ENCODE peak calls at places on chromosomes 1 and 21, in five cellular contexts. U, P, H, Z and G are unnamed samples.

GRCh38 chr1:165894591-165894990 is 67.2 kb downstream of the UCK2 start:
- DNase-seq in P (no peak), U (no peak), Z (peak), H (peak), G (no peak)

GRCh38 chr1:93177991-93178390 is 2.2 kb downstream of the TMED5 start:
- DNase-seq in P (peak), H (no peak), Z (peak), U (no peak), G (no peak)

GRCh38 chr1:186974774-186975181 is 146.0 kb downstream of the PLA2G4A start:
- DNase-seq in P (peak), U (no peak), H (peak), Z (peak), G (peak)

GRCh38 chr1:84939151-84939550 is 46.1 kb upstream of the LPAR3 start:
- DNase-seq in U (no peak), H (no peak), P (no peak), Z (peak), G (peak)

GRCh38 chr1:153337980-153338853 is 10.4 kb downstream of the PGLYRP4 start:
- DNase-seq in U (no peak), P (no peak), Z (no peak), H (no peak), G (no peak)

GRCh38 chr1:201184734-201185453 is 5.7 kb upstream of the IGFN1 start:
- DNase-seq in Z (peak), H (peak), P (peak), U (peak), G (peak)

GRCh38 chr21:30986966-30987365 is 51.3 kb downstream of the KRTAP19-8 start:
- DNase-seq in H (no peak), P (no peak), U (peak), Z (no peak), G (no peak)

GRCh38 chr1:218347713-218348627 is 2.8 kb downstream of the TGFB2 start:
- DNase-seq in Z (peak), H (peak), U (no peak), P (peak), G (no peak)

GRCh38 chr1:197099444-197099843 is 32.4 kb upstream of the F13B start:
- DNase-seq in P (no peak), H (no peak), U (no peak), Z (no peak), G (no peak)

GRCh38 chr1:110086959-110087358 is 16.5 kb upstream of the ALX3 start:
- DNase-seq in U (no peak), Z (no peak), P (no peak), H (no peak), G (no peak)

GRCh38 chr1:117825414-117825813 is 104.0 kb downstream of the GDAP2 start:
- DNase-seq in P (no peak), Z (no peak), H (no peak), U (no peak), G (no peak)

GRCh38 chr1:183636334-183636682 is 725 bp upstream of the ARPC5 start:
- DNase-seq in H (no peak), P (no peak), Z (no peak), U (no peak), G (no peak)

GRCh38 chr1:6461538-6462411 is 4.2 kb downstream of the TNFRSF25 start:
- DNase-seq in Z (no peak), P (no peak), H (no peak), U (no peak), G (no peak)

GRCh38 chr1:173050865-173051264 is at the start of gene TNFSF18:
- DNase-seq in P (peak), U (no peak), Z (peak), H (no peak), G (peak)

GRCh38 chr1:228512852-228513243 is 25.7 kb downstream of the RNF187 start:
- DNase-seq in H (no peak), Z (no peak), P (no peak), U (no peak), G (no peak)

GRCh38 chr1:90841477-90841876 is 124.4 kb upstream of the BARHL2 start:
- DNase-seq in U (no peak), Z (no peak), P (no peak), H (no peak), G (no peak)

GRCh38 chr1:40315239-40315794 is 1.8 kb downstream of the COL9A2 start:
- DNase-seq in U (peak), H (peak), P (peak), Z (peak), G (peak)

GRCh38 chr1:40313958-40314720 is 2.9 kb downstream of the COL9A2 start:
- DNase-seq in H (no peak), U (no peak), Z (no peak), P (no peak), G (no peak)

GRCh38 chr1:40313329-40313957 is 3.6 kb downstream of the COL9A2 start:
- DNase-seq in P (peak), Z (peak), U (no peak), H (no peak), G (no peak)

GRCh38 chr1:40315795-40316594 is 1.1 kb downstream of the COL9A2 start:
- DNase-seq in Z (no peak), P (peak), U (no peak), H (no peak), G (no peak)

GRCh38 chr1:40314721-40315238 is 2.3 kb downstream of the COL9A2 start:
- DNase-seq in H (no peak), P (no peak), Z (no peak), U (no peak), G (peak)
- H3K4me3 ChIP-seq in H (no peak), P (peak), Z (no peak), U (no peak), G (peak)

DNA sequence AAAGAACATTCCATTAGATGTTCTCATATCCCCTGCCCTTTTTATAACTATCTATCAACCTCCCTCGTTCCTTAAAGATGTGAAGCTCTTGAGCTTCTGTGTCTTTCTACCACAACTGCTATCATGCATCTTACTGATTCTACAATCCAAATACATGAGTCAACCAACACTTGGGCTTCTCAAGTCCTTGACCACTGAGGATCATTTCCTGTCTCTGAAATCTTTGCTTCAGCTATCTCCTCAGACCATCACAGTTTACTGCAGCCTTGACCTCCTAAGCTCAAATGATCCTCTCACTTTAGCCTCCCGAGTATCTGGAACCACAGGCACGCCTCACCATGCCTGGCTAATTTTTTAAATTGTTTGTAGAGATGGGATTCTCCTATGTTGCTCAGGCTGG is 75.2 kb downstream of the FMO4 start:
- DNase-seq in H (no peak), U (no peak), P (peak), Z (peak), G (no peak)
- H3K4me3 ChIP-seq in H (no peak), U (no peak), P (no peak), Z (no peak), G (no peak)

GRCh38 chr1:66330711-66331110 is 203.2 kb upstream of the SGIP1 start:
- DNase-seq in H (no peak), U (no peak), P (no peak), Z (peak), G (no peak)

GRCh38 chr1:66334311-66334710 is 199.6 kb upstream of the SGIP1 start:
- DNase-seq in Z (no peak), H (no peak), U (no peak), P (no peak), G (no peak)

GRCh38 chr1:66333463-66334232 is 200.3 kb upstream of the SGIP1 start:
- DNase-seq in U (peak), H (no peak), P (peak), Z (peak), G (no peak)

GRCh38 chr1:66331641-66332523 is 202.1 kb upstream of the SGIP1 start:
- DNase-seq in H (peak), Z (peak), P (peak), U (peak), G (peak)

GRCh38 chr1:66332524-66332853 is 201.5 kb upstream of the SGIP1 start:
- DNase-seq in U (no peak), H (no peak), Z (no peak), P (no peak), G (no peak)
- H3K4me3 ChIP-seq in U (peak), H (peak), Z (peak), P (peak), G (peak)

DNA sequence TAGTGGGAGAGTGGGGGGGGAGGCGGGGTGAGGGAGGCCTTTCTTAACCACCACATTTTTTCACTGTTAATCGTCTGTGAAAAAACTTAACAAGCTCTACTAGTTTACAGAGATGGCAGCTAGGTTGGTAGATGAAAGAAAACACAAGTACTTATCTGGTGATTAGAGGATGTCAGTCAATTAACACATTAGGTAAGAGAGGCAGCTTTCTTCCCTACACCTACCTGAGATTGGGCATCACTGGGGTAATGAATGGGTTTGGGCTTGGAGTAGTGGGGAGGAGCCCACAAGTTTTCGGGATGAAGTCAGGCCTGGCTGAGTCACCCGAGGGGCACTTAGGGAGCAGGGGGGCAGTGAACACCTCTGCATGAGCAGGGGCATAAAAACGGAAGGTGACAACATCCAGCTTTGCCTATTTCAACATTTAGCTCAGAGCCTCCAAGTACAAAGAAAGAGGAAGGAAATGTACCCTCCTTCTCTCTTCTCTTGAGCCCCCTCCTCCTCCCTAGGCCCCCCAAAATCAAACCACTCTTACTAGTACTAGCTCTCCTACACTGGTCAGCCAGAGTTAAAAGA is 2.5 kb downstream of the LBR start:
- DNase-seq in U (no peak), Z (peak), H (no peak), P (peak), G (no peak)
- H3K4me3 ChIP-seq in U (no peak), Z (no peak), H (no peak), P (peak), G (peak)

GRCh38 chr1:1058088-1058905 is 15.8 kb downstream of the RNF223 start:
- DNase-seq in H (no peak), U (no peak), Z (no peak), P (no peak), G (no peak)
- H3K4me3 ChIP-seq in H (peak), U (no peak), Z (no peak), P (no peak), G (no peak)

GRCh38 chr1:111471012-111471411 is 2.8 kb upstream of the C1orf162 start:
- DNase-seq in Z (no peak), H (no peak), P (no peak), U (peak), G (no peak)
- H3K4me3 ChIP-seq in Z (no peak), H (no peak), P (no peak), U (no peak), G (no peak)

DNA sequence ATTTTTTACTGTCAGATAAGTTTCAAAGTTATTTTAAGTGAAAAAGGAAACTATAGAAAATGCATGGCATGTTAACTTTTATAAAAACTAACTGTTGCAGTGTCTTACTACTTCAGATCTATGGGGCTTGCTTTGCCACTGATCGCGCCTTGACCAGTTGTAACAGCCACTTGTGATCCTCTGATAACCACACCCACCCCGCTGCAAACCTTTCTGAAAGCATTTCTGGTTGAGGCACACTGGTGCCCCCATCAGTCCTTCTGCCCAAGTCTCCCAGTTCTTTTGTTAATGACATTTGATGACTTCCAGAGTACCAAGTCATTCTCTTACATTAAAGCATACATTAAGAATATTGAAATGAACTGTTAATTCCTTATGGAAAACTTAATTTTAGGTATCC is 64.9 kb downstream of the PRDM2 start:
- DNase-seq in H (no peak), P (peak), U (no peak), Z (no peak), G (no peak)
- H3K4me3 ChIP-seq in H (no peak), P (no peak), U (no peak), Z (no peak), G (no peak)

GRCh38 chr1:100893718-100894117 is 924 bp downstream of the EXTL2 start:
- DNase-seq in H (no peak), P (no peak), Z (no peak), U (no peak), G (no peak)
- H3K4me3 ChIP-seq in H (peak), P (peak), Z (peak), U (no peak), G (peak)

GRCh38 chr21:34668803-34669148 is at the start of gene CLIC6:
- DNase-seq in Z (no peak), H (no peak), U (no peak), P (no peak), G (no peak)
- H3K4me3 ChIP-seq in Z (no peak), H (peak), U (peak), P (peak), G (peak)